ENCODE peak calls at places on chromosome X, in ten cellular contexts. F is WTC11, H is stomach, Z is GM13977, T is ascending aorta, D is transverse colon, Y is prostate gland, P is sigmoid colon, V is A549, S is AG10803. R is an unnamed sample.

GRCh38 chrX:55778322-55778721 is 60.8 kb downstream of the RRAGB start:
- DNase-seq in T (no peak), S (peak; percentile 13), D (no peak), V (no peak), F (no peak), Y (no peak), Z (no peak), H (no peak), P (no peak), R (no peak)

GRCh38 chrX:49309401-49309981 is 6.0 kb downstream of the GAGE10 start:
- DNase-seq in T (no peak), V (no peak), Y (peak; percentile 5), D (no peak), S (peak; percentile 5), Z (no peak), H (no peak), P (no peak), F (no peak), R (no peak)

GRCh38 chrX:1249101-1249887 is 19.3 kb upstream of the CSF2RA start:
- DNase-seq in F (peak; percentile 68), H (peak; percentile 39), D (peak; percentile 24), T (peak; percentile 76), P (peak; percentile 76), V (peak; percentile 60), S (peak; percentile 19), Z (no peak), Y (no peak), R (peak; percentile 51)

GRCh38 chrX:37349131-37350033 is at the start of gene PRRG1:
- DNase-seq in D (peak; percentile 77), F (peak; percentile 80), V (peak; percentile 80), P (peak; percentile 87), T (peak; percentile 85), S (peak; percentile 79), Y (peak; percentile 64), H (peak; percentile 72), Z (no peak), R (peak; percentile 73)

GRCh38 chrX:43964936-43965335 is 8.3 kb downstream of the NDP start:
- DNase-seq in F (no peak), S (no peak), T (no peak), H (no peak), P (no peak), D (no peak), V (no peak), Y (no peak), Z (no peak), R (no peak)

GRCh38 chrX:68989865-68990606 is 161.2 kb downstream of the EFNB1 start:
- DNase-seq in Z (no peak), S (peak; percentile 82), Y (no peak), T (peak; percentile 64), V (no peak), P (no peak), F (peak; percentile 72), D (no peak), H (peak; percentile 59), R (peak; percentile 46)

GRCh38 chrX:39194673-39195072 is 393.4 kb downstream of the MID1IP1 start:
- DNase-seq in H (no peak), T (no peak), S (no peak), V (no peak), P (no peak), F (no peak), D (no peak), Y (no peak), Z (no peak), R (no peak)

GRCh38 chrX:68429216-68429615 is 4.1 kb downstream of the OPHN1 start:
- DNase-seq in H (no peak), Y (no peak), S (peak; percentile 33), F (no peak), T (no peak), V (no peak), Z (no peak), P (no peak), D (no peak), R (no peak)

GRCh38 chrX:48496660-48497059 is 12.1 kb upstream of the PORCN start:
- DNase-seq in Z (no peak), V (no peak), T (no peak), S (no peak), F (no peak), P (no peak), H (no peak), D (no peak), Y (no peak), R (no peak)

GRCh38 chrX:115940888-115941332 is 229.6 kb upstream of the AGTR2 start:
- DNase-seq in F (peak; percentile 39), Z (peak; percentile 67), Y (no peak), T (peak; percentile 90), S (peak; percentile 0), P (peak; percentile 92), V (peak; percentile 4), D (peak; percentile 85), H (peak; percentile 88), R (peak; percentile 90)

GRCh38 chrX:137215467-137215866 is 181.7 kb upstream of the GPR101 start:
- DNase-seq in V (no peak), D (no peak), Y (no peak), P (no peak), F (no peak), H (no peak), Z (no peak), S (no peak), T (no peak), R (no peak)

GRCh38 chrX:101460669-101461068 is 24.6 kb upstream of the ARMCX4 start:
- DNase-seq in S (no peak), Z (no peak), T (no peak), D (no peak), V (peak; percentile 6), F (no peak), P (no peak), H (no peak), Y (no peak), R (no peak)

GRCh38 chrX:101462892-101463291 is 22.4 kb upstream of the ARMCX4 start:
- DNase-seq in Z (peak; percentile 35), P (no peak), S (peak; percentile 21), H (no peak), Y (peak; percentile 4), D (no peak), V (peak; percentile 21), F (no peak), T (no peak), R (no peak)
- TF ChIP-seq CTCF in Z (peak; percentile 44), P (no peak), S (peak; percentile 47), H (no peak), Y (no peak), D (no peak), V (no peak), F (no peak), T (no peak), R (peak; percentile 42)

DNA sequence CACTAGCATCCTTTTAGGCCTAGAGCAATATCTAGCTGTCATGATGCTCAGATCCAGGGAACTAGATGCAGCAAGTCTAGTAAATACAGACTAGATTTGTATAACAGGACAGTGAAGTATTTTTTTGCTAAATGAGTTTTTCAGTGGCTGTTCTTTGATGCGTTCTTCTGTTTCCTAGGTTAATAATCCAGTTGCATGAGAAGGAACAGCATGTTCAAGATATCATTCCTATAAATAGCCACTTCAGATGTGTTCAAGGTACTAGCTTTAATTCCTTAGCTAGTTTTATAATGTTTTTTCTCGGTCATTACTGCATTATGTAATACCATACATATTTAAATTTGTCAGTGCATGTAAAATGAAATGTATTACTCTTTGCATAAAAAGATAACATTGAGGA is 4.7 kb downstream of the OCRL start:
- DNase-seq in Y (no peak), S (no peak), F (no peak), H (no peak), D (no peak), Z (no peak), V (no peak), T (no peak), P (no peak), R (no peak)
- TF ChIP-seq CTCF in Y (no peak), S (no peak), F (no peak), H (no peak), D (no peak), Z (no peak), V (no peak), T (no peak), P (no peak), R (no peak)

GRCh38 chrX:130147631-130148030 is 18.0 kb downstream of the AIFM1 start:
- DNase-seq in H (no peak), D (no peak), Z (no peak), V (no peak), F (no peak), S (no peak), Y (no peak), P (no peak), T (no peak), R (no peak)

GRCh38 chrX:130145123-130145522 is 20.5 kb downstream of the AIFM1 start:
- DNase-seq in Z (no peak), V (no peak), F (no peak), T (no peak), S (no peak), H (no peak), D (no peak), Y (no peak), P (no peak), R (no peak)

GRCh38 chrX:130139474-130140201 is 26.0 kb downstream of the AIFM1 start:
- DNase-seq in P (no peak), F (peak; percentile 11), Z (no peak), H (no peak), S (no peak), T (no peak), Y (no peak), V (no peak), D (no peak), R (no peak)

DNA sequence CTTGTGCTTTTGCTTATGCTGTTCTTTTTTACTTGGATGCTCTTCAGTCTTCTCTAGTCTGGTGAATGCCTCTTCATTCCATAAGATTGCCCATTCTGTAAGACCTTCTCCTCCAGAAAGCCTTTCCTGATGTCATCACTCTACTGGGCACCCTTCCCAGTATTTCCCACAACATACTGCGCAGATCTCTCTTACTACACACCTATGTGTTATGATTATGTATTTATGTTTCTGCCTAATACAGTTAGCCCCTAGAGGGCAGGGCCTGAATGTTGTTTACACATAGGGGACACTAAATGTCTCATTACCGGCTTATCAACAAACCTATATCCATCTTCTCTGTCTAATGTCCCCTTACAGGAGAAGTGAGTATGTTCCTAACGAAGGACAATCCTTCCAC is 21.1 kb downstream of the AIFM1 start:
- DNase-seq in H (no peak), V (no peak), Y (no peak), F (no peak), Z (no peak), S (peak; percentile 39), P (no peak), T (no peak), D (no peak), R (no peak)
- TF ChIP-seq CTCF in H (no peak), V (no peak), Y (no peak), F (no peak), Z (peak; percentile 13), S (peak; percentile 13), P (no peak), T (no peak), D (no peak), R (no peak)

DNA sequence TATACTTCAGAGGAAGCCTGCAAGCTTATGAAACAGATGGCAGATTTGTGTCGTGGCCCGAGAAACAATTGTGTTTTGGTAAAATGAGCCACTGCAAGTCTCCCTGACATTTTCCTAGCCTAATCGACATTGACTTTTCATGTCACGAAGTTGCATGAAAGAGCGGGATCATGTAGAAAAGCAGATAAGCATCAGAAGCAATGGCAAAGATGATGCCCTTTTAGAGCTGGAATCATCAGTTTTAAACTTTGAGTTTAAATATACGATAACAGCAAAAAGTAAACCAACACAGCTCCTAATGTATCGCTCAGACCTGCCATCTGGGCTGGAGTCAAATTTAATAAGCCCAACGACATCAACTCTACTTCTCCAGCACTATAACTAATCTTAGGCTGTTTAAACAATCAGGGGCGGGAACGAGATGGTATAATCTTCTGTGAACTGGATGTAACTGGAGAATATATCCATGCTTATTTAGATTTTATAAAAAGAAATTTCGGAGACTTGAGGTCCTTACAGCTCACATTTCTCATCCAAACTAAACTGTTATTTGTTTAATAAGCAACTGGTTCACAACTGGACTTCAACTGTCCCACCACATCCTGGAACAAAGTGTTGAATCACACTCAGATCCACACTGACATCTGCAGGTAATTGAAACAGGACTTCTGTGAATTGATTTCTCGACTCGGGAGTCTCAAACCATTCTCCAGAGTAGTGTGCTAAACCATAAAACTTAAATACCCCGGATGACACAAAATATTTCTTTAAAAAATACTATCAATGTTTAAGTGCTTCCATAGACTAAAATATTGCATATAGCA is 95.1 kb upstream of the PLAC1 start:
- DNase-seq in P (no peak), H (no peak), D (no peak), T (no peak), V (peak; percentile 74), F (no peak), Z (no peak), S (peak; percentile 73), Y (no peak), R (no peak)
- TF ChIP-seq CTCF in P (no peak), H (no peak), D (no peak), T (no peak), V (peak; percentile 68), F (no peak), Z (no peak), S (peak; percentile 50), Y (no peak), R (no peak)

R was measured in adrenal gland.